ENCODE peak calls at places on chromosome 22, in seven cellular contexts. H is CD8-positive, alpha-beta T cell; W is kidney; T is Peyer's patch; E is adrenal gland; A is astrocyte; G is H1. L is an unnamed sample.

GRCh38 chr22:39268645-39269044 is 23.9 kb upstream of the PDGFB start:
- DNase-seq in H (no peak), W (no peak), T (no peak), E (no peak), A (no peak), G (no peak), L (no peak)

GRCh38 chr22:24146791-24147353 is 34.4 kb upstream of the SUSD2 start:
- DNase-seq in H (no peak), W (no peak), T (no peak), E (no peak), A (peak), G (peak), L (no peak)

GRCh38 chr22:32308191-32308590 is 49.5 kb upstream of the RFPL3 start:
- DNase-seq in H (no peak), W (no peak), T (no peak), E (no peak), A (no peak), G (no peak), L (no peak)

GRCh38 chr22:40533712-40534378 is 102.7 kb downstream of the MRTFA start:
- DNase-seq in H (peak), W (no peak), T (no peak), E (no peak), A (peak), G (no peak), L (peak)

GRCh38 chr22:28772633-28773460 is at the start of gene CCDC117:
- DNase-seq in H (peak), W (peak), T (peak), E (peak), A (peak), G (peak), L (peak)

GRCh38 chr22:38698407-38699094 is 2.2 kb downstream of the JOSD1 start:
- DNase-seq in H (no peak), W (no peak), T (no peak), E (no peak), A (no peak), G (no peak), L (no peak)

GRCh38 chr22:25120093-25120561 is 79.5 kb upstream of the CRYBB3 start:
- DNase-seq in H (no peak), W (peak), T (no peak), E (peak), A (no peak), G (no peak), L (no peak)

GRCh38 chr22:48821346-48822186 is 1006.1 kb downstream of the BRD1 start:
- DNase-seq in H (no peak), W (peak), T (peak), E (no peak), A (no peak), G (no peak), L (no peak)

GRCh38 chr22:38347944-38348750 is 30.9 kb upstream of the CSNK1E start:
- DNase-seq in H (peak), W (peak), T (no peak), E (peak), A (no peak), G (peak), L (peak)

GRCh38 chr22:38305481-38306448 is 11.5 kb downstream of the CSNK1E start:
- DNase-seq in H (no peak), W (no peak), T (no peak), E (no peak), A (peak), G (no peak), L (no peak)

GRCh38 chr22:24426436-24426835 is 963 bp upstream of the ADORA2A start:
- DNase-seq in H (peak), W (no peak), T (no peak), E (no peak), A (no peak), G (no peak), L (no peak)

GRCh38 chr22:24514241-24515024 is 19.3 kb downstream of the UPB1 start:
- DNase-seq in H (no peak), W (peak), T (peak), E (no peak), A (no peak), G (no peak), L (no peak)

GRCh38 chr22:27785818-27786217 is 15.7 kb downstream of the MN1 start:
- DNase-seq in H (no peak), W (no peak), T (no peak), E (no peak), A (no peak), G (no peak), L (no peak)

GRCh38 chr22:32801436-32802290 is at the start of gene TIMP3:
- DNase-seq in H (no peak), W (peak), T (peak), E (peak), A (peak), G (peak), L (peak)

GRCh38 chr22:22168190-22168940 is 76.2 kb upstream of the VPREB1 start:
- DNase-seq in H (no peak), W (no peak), T (no peak), E (no peak), A (peak), G (no peak), L (no peak)

GRCh38 chr22:27820896-27821866 is 19.6 kb upstream of the MN1 start:
- DNase-seq in H (no peak), W (no peak), T (no peak), E (no peak), A (no peak), G (no peak), L (no peak)

GRCh38 chr22:47370448-47371262 is 608.2 kb downstream of the TBC1D22A start:
- DNase-seq in H (peak), W (no peak), T (peak), E (peak), A (no peak), G (no peak), L (no peak)

GRCh38 chr22:39664485-39665200 is 94.1 kb downstream of the CACNA1I start:
- DNase-seq in H (no peak), W (no peak), T (no peak), E (no peak), A (no peak), G (peak), L (no peak)

GRCh38 chr22:41808400-41808799 is 7.9 kb downstream of the CCDC134 start:
- DNase-seq in H (no peak), W (peak), T (no peak), E (no peak), A (no peak), G (no peak), L (no peak)

GRCh38 chr22:23035557-23036277 is 34.6 kb upstream of the GNAZ start:
- DNase-seq in H (no peak), W (no peak), T (no peak), E (no peak), A (no peak), G (no peak), L (no peak)

GRCh38 chr22:35301370-35301874 is 1.7 kb downstream of the TOM1 start:
- DNase-seq in H (no peak), W (no peak), T (no peak), E (peak), A (peak), G (no peak), L (peak)

GRCh38 chr22:39090426-39091064 is 6.5 kb upstream of the APOBEC3H start:
- DNase-seq in H (peak), W (peak), T (no peak), E (no peak), A (no peak), G (no peak), L (peak)

GRCh38 chr22:47366026-47366767 is 603.7 kb downstream of the TBC1D22A start:
- DNase-seq in H (peak), W (no peak), T (no peak), E (peak), A (no peak), G (no peak), L (no peak)

GRCh38 chr22:25419247-25420113 is 145.0 kb upstream of the GRK3 start:
- DNase-seq in H (no peak), W (peak), T (no peak), E (peak), A (no peak), G (no peak), L (no peak)

GRCh38 chr22:24986816-24987215 is 34.3 kb downstream of the KIAA1671 start:
- DNase-seq in H (no peak), W (no peak), T (no peak), E (no peak), A (no peak), G (no peak), L (no peak)

GRCh38 chr22:39128508-39128907 is 24.0 kb downstream of the CBX7 start:
- DNase-seq in H (no peak), W (no peak), T (peak), E (no peak), A (no peak), G (no peak), L (no peak)

GRCh38 chr22:23529166-23530103 is 50.7 kb downstream of the IGLL1 start:
- DNase-seq in H (no peak), W (no peak), T (peak), E (no peak), A (no peak), G (no peak), L (no peak)

GRCh38 chr22:32911526-32911925 is 110.0 kb downstream of the TIMP3 start:
- DNase-seq in H (no peak), W (no peak), T (no peak), E (no peak), A (no peak), G (no peak), L (no peak)

GRCh38 chr22:37150701-37151100 is 985 bp upstream of the IL2RB start:
- DNase-seq in H (no peak), W (no peak), T (no peak), E (no peak), A (no peak), G (no peak), L (no peak)

GRCh38 chr22:37148031-37148651 is 1.6 kb downstream of the IL2RB start:
- DNase-seq in H (peak), W (peak), T (no peak), E (no peak), A (no peak), G (no peak), L (no peak)

GRCh38 chr22:37147186-37147990 is 2.3 kb downstream of the IL2RB start:
- DNase-seq in H (no peak), W (peak), T (no peak), E (no peak), A (no peak), G (no peak), L (no peak)

GRCh38 chr22:37146507-37147180 is 3.1 kb downstream of the IL2RB start:
- DNase-seq in H (no peak), W (peak), T (no peak), E (no peak), A (no peak), G (no peak), L (no peak)

DNA sequence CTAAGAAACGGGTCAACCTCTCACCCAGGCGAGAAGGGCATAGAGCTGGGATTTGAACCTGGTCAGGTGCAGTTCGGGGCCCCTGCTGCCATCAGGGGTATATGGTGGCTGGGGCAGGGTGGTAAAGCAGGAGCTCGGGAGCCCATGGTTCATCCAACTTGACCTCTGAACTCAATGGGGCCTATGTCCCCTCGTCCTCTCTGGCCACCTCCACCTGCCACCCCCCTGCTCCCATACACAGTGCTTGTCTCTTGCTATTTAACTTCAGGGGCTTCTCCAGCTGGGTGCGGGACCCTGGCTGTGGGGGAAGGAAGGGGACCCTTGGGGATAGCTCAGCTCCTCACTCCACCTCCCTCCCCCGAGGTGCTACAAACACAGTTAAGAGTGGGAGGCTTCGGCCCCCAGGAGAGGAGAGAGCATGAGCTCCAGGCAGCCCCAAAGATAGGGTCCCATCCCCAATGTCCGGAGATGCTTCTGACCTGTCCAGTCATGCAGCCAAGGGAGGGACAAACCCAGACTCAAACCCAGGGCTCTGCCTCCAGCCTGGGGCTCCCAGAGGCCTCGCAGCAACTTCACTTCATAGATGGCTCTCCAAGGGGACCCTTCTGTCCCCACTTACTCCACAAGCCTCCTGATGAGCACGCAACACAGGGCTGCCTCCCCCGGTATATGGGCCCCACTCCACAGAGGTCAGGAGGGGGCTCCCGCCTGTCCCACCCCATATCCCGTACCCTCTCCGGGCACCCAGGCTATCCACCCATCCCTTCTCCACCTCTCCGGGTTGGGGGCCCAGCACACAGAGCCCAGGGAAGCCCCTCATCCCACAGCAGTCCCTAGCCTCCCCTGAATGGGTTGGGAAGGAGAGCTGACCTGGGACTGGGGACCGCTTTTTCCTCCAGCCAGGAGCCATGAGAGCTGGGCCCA is 712 bp downstream of the IL2RB start:
- DNase-seq in H (no peak), W (peak), T (no peak), E (no peak), A (no peak), G (no peak), L (no peak)
- H3K27ac ChIP-seq in H (peak), W (no peak), T (peak), E (no peak), A (no peak), G (no peak), L (no peak)

DNA sequence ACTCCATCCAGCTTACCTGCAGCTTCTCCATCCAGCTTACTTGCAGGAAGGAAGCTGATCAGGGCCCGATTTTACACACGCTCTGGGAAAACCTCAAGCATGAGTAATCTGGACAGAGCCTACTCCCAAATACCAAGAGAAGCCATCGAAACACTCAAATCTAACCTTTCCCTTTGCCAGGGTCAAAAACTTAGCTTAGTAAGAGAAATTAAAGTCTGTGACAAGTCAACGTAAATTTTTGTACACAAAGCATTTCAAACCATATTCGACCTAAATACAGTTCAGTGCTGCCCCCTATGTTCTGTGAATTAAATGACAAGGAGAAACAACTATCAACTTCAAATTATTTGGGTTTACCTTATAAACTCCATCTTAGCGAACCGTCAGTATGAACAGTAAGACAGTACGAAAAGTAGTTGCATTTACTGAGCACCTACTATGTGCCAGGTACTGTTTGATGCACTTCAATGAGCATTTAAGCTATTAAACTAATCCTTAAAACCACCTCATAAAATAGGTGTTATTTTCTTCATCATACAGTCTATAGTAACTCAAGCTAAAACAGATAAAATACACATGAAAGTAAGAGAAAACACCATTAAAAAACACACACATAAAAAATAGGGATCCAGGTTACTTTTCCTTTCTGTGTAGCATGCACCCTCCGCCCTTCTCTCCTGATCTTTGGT is 36.9 kb downstream of the ARFGAP3 start:
- DNase-seq in H (no peak), W (no peak), T (no peak), E (no peak), A (peak), G (no peak), L (peak)
- TF ChIP-seq CTCF in H (no peak), W (peak), T (no peak), E (peak), A (peak), G (peak), L (no peak)

GRCh38 chr22:17576475-17576874 is 13.2 kb downstream of the SLC25A18 start:
- DNase-seq in H (no peak), W (peak), T (no peak), E (no peak), A (peak), G (no peak), L (peak)
- H3K27ac ChIP-seq in H (no peak), W (no peak), T (no peak), E (no peak), A (peak), G (no peak), L (peak)

GRCh38 chr22:50503475-50504145 is 3.9 kb downstream of the LMF2 start:
- DNase-seq in H (no peak), W (peak), T (no peak), E (no peak), A (no peak), G (peak), L (no peak)
- TF ChIP-seq CTCF in H (no peak), W (no peak), T (no peak), E (no peak), A (no peak), G (peak), L (no peak)

GRCh38 chr22:46149493-46149997 is 781 bp upstream of the PPARA start:
- DNase-seq in H (peak), W (peak), T (peak), E (peak), A (no peak), G (peak), L (no peak)

GRCh38 chr22:46148885-46149492 is 1.3 kb upstream of the PPARA start:
- DNase-seq in H (no peak), W (peak), T (no peak), E (no peak), A (no peak), G (no peak), L (no peak)

GRCh38 chr22:46149998-46150549 is at the start of gene PPARA:
- DNase-seq in H (peak), W (peak), T (peak), E (peak), A (peak), G (peak), L (peak)

GRCh38 chr22:46148336-46148735 is 2.0 kb upstream of the PPARA start:
- DNase-seq in H (no peak), W (peak), T (peak), E (no peak), A (no peak), G (no peak), L (no peak)

GRCh38 chr22:46150615-46151423 is 493 bp downstream of the PPARA start:
- DNase-seq in H (peak), W (peak), T (peak), E (no peak), A (no peak), G (peak), L (no peak)
- H3K27ac ChIP-seq in H (peak), W (peak), T (peak), E (peak), A (no peak), G (no peak), L (peak)

GRCh38 chr22:26763633-26764295 is 106.4 kb downstream of the MIAT start:
- DNase-seq in H (no peak), W (no peak), T (no peak), E (no peak), A (peak), G (no peak), L (peak)
- TF ChIP-seq CTCF in H (no peak), W (no peak), T (no peak), E (no peak), A (no peak), G (no peak), L (no peak)

DNA sequence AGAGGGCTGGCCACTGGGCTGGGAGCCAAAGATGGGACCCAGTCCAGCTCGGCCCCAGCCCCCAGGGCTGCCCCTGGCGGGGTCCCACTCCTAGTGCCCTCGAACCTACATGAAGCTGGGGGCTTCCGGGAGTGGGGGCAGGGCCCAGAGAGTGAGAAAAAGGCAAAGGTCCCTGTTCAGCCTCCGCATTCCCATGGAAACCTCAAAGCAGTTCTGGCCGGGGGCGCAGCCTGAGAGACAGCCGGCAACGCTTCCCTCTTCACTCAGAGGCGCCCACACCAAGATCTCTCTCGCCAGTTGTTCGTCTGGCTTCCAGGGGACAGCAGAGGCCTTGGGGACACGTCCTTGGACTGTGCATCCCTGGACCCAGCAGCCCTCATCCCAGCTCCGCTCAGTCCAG is 22.3 kb upstream of the ARHGAP8 start:
- DNase-seq in H (no peak), W (no peak), T (no peak), E (no peak), A (no peak), G (peak), L (no peak)
- H3K27ac ChIP-seq in H (no peak), W (no peak), T (peak), E (peak), A (no peak), G (no peak), L (no peak)

GRCh38 chr22:30665786-30666185 is 1.9 kb downstream of the DUSP18 start:
- DNase-seq in H (no peak), W (no peak), T (no peak), E (no peak), A (no peak), G (no peak), L (no peak)

GRCh38 chr22:30665266-30665665 is 2.4 kb downstream of the DUSP18 start:
- DNase-seq in H (no peak), W (no peak), T (peak), E (no peak), A (no peak), G (no peak), L (no peak)

GRCh38 chr22:30667092-30667485 is 586 bp downstream of the DUSP18 start:
- DNase-seq in H (no peak), W (no peak), T (no peak), E (no peak), A (no peak), G (no peak), L (no peak)

GRCh38 chr22:30668306-30668655 is 606 bp upstream of the DUSP18 start:
- DNase-seq in H (no peak), W (no peak), T (no peak), E (no peak), A (no peak), G (no peak), L (peak)

DNA sequence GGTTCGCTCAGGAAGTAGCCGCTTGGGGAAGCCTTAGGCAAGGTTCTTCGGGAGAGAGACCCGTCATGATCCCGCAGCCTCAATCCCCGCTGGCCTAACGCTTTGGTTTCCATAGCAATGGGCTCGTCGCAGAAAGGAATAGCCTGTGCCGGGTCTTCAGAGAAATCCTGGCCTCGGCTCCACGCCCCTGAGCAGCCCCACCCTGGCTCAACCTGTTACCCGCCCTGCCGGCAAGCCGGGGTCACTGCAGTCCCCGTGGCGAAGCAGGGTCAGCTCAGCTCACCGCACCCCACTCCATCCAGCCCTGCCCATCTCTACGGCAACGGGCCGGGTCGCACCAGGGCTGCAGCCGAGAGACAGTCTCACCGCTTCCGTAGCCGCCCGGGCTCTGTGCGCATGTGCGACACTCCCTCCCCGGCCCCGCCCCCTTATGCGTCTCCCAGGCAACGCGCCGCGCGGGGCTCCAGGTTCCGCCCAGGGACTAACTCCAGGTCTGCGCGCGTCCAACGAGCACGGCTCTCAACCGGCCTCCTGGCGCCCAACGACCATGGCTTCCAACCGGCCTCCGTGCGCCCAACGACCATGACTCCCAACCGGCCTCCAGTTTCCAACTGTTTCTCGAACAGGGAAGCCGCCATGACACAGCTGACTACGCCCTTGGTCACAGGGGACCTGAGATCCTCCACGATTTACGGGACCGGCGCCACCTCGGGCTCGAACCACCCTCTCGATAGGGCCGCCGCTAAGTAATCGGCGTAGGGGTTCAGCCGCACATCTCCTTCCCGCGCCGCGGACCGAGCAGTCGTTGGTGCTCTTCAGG is at the start of gene DUSP18:
- DNase-seq in H (peak), W (peak), T (peak), E (peak), A (peak), G (peak), L (peak)
- TF ChIP-seq CTCF in H (no peak), W (no peak), T (peak), E (peak), A (no peak), G (peak), L (peak)

L was measured in RWPE1.